ENCODE peak calls at places on chromosomes 6 and 20, in eight cellular contexts. One of them, this sample, is unnamed.

GRCh38 chr20:5835870-5836269 is 85.7 kb downstream of the SHLD1 start:
- DNase-seq in AG09319: no peak
- DNase-seq in dorsolateral prefrontal cortex: no peak
- DNase-seq in heart left ventricle: no peak
- DNase-seq in progenitor cell of endocrine pancreas: no peak
- DNase-seq in RWPE1: no peak
- DNase-seq in Calu3: no peak
- DNase-seq in B cell: no peak
- DNase-seq in this sample: no peak

GRCh38 chr20:7171911-7172310 is 404.4 kb downstream of the BMP2 start:
- DNase-seq in AG09319: no peak
- DNase-seq in dorsolateral prefrontal cortex: no peak
- DNase-seq in heart left ventricle: no peak
- DNase-seq in progenitor cell of endocrine pancreas: no peak
- DNase-seq in RWPE1: no peak
- DNase-seq in Calu3: no peak
- DNase-seq in B cell: no peak
- DNase-seq in this sample: no peak

GRCh38 chr20:32961956-32962517 is 42.2 kb downstream of the SUN5 start:
- DNase-seq in AG09319: no peak
- DNase-seq in dorsolateral prefrontal cortex: no peak
- DNase-seq in heart left ventricle: no peak
- DNase-seq in progenitor cell of endocrine pancreas: no peak
- DNase-seq in RWPE1: no peak
- DNase-seq in Calu3: no peak
- DNase-seq in B cell: no peak
- DNase-seq in this sample: peak; percentile 12

GRCh38 chr20:37901667-37902503 is 1.0 kb upstream of the VSTM2L start:
- DNase-seq in AG09319: peak; percentile 31
- DNase-seq in dorsolateral prefrontal cortex: peak; percentile 65
- DNase-seq in heart left ventricle: peak; percentile 49
- DNase-seq in progenitor cell of endocrine pancreas: peak; percentile 33
- DNase-seq in RWPE1: peak; percentile 85
- DNase-seq in Calu3: peak; percentile 62
- DNase-seq in B cell: peak; percentile 42
- DNase-seq in this sample: peak; percentile 87

GRCh38 chr6:85810558-85810957 is 167.9 kb upstream of the SYNCRIP start:
- DNase-seq in AG09319: no peak
- DNase-seq in dorsolateral prefrontal cortex: no peak
- DNase-seq in heart left ventricle: no peak
- DNase-seq in progenitor cell of endocrine pancreas: no peak
- DNase-seq in RWPE1: no peak
- DNase-seq in Calu3: no peak
- DNase-seq in B cell: no peak
- DNase-seq in this sample: no peak

GRCh38 chr20:38109657-38110524 is 55.2 kb downstream of the TGM2 start:
- DNase-seq in AG09319: peak; percentile 98
- DNase-seq in dorsolateral prefrontal cortex: no peak
- DNase-seq in heart left ventricle: peak; percentile 92
- DNase-seq in progenitor cell of endocrine pancreas: no peak
- DNase-seq in RWPE1: peak; percentile 98
- DNase-seq in Calu3: peak; percentile 54
- DNase-seq in B cell: no peak
- DNase-seq in this sample: no peak

GRCh38 chr6:16684195-16684689 is 77.0 kb downstream of the ATXN1 start:
- DNase-seq in AG09319: no peak
- DNase-seq in dorsolateral prefrontal cortex: no peak
- DNase-seq in heart left ventricle: no peak
- DNase-seq in progenitor cell of endocrine pancreas: no peak
- DNase-seq in RWPE1: no peak
- DNase-seq in Calu3: no peak
- DNase-seq in B cell: peak; percentile 15
- DNase-seq in this sample: no peak

GRCh38 chr6:17207281-17207680 is 73.9 kb upstream of the RBM24 start:
- DNase-seq in AG09319: no peak
- DNase-seq in dorsolateral prefrontal cortex: no peak
- DNase-seq in heart left ventricle: no peak
- DNase-seq in progenitor cell of endocrine pancreas: no peak
- DNase-seq in RWPE1: no peak
- DNase-seq in Calu3: no peak
- DNase-seq in B cell: no peak
- DNase-seq in this sample: no peak

GRCh38 chr6:166952567-166953464 is 3.5 kb downstream of the RNASET2 start:
- DNase-seq in AG09319: no peak
- DNase-seq in dorsolateral prefrontal cortex: peak; percentile 35
- DNase-seq in heart left ventricle: no peak
- DNase-seq in progenitor cell of endocrine pancreas: no peak
- DNase-seq in RWPE1: no peak
- DNase-seq in Calu3: no peak
- DNase-seq in B cell: no peak
- DNase-seq in this sample: no peak

GRCh38 chr20:13212750-13213149 is 8.3 kb upstream of the ISM1 start:
- DNase-seq in AG09319: no peak
- DNase-seq in dorsolateral prefrontal cortex: no peak
- DNase-seq in heart left ventricle: no peak
- DNase-seq in progenitor cell of endocrine pancreas: no peak
- DNase-seq in RWPE1: no peak
- DNase-seq in Calu3: no peak
- DNase-seq in B cell: no peak
- DNase-seq in this sample: no peak

GRCh38 chr6:145882121-145882531 is 67.5 kb upstream of the FBXO30 start:
- DNase-seq in AG09319: no peak
- DNase-seq in dorsolateral prefrontal cortex: no peak
- DNase-seq in heart left ventricle: no peak
- DNase-seq in progenitor cell of endocrine pancreas: no peak
- DNase-seq in RWPE1: no peak
- DNase-seq in Calu3: no peak
- DNase-seq in B cell: no peak
- DNase-seq in this sample: no peak

GRCh38 chr20:41004561-41005360 is 23.9 kb upstream of the TOP1 start:
- DNase-seq in AG09319: no peak
- DNase-seq in dorsolateral prefrontal cortex: no peak
- DNase-seq in heart left ventricle: no peak
- DNase-seq in progenitor cell of endocrine pancreas: no peak
- DNase-seq in RWPE1: peak; percentile 69
- DNase-seq in Calu3: no peak
- DNase-seq in B cell: no peak
- DNase-seq in this sample: no peak

GRCh38 chr20:58306421-58307261 is 2.9 kb upstream of the RAB22A start:
- DNase-seq in AG09319: no peak
- DNase-seq in dorsolateral prefrontal cortex: no peak
- DNase-seq in heart left ventricle: no peak
- DNase-seq in progenitor cell of endocrine pancreas: no peak
- DNase-seq in RWPE1: peak; percentile 51
- DNase-seq in Calu3: peak; percentile 77
- DNase-seq in B cell: peak; percentile 96
- DNase-seq in this sample: peak; percentile 46

GRCh38 chr20:41180599-41181333 is 43.4 kb downstream of the PLCG1 start:
- DNase-seq in AG09319: no peak
- DNase-seq in dorsolateral prefrontal cortex: peak; percentile 7
- DNase-seq in heart left ventricle: no peak
- DNase-seq in progenitor cell of endocrine pancreas: peak; percentile 5
- DNase-seq in RWPE1: no peak
- DNase-seq in Calu3: no peak
- DNase-seq in B cell: no peak
- DNase-seq in this sample: no peak

GRCh38 chr6:24307881-24308280 is 50.0 kb downstream of the DCDC2 start:
- DNase-seq in AG09319: no peak
- DNase-seq in dorsolateral prefrontal cortex: no peak
- DNase-seq in heart left ventricle: no peak
- DNase-seq in progenitor cell of endocrine pancreas: no peak
- DNase-seq in RWPE1: no peak
- DNase-seq in Calu3: no peak
- DNase-seq in B cell: no peak
- DNase-seq in this sample: no peak

GRCh38 chr6:24313133-24313476 is 44.8 kb downstream of the DCDC2 start:
- DNase-seq in AG09319: no peak
- DNase-seq in dorsolateral prefrontal cortex: no peak
- DNase-seq in heart left ventricle: no peak
- DNase-seq in progenitor cell of endocrine pancreas: no peak
- DNase-seq in RWPE1: no peak
- DNase-seq in Calu3: no peak
- DNase-seq in B cell: no peak
- DNase-seq in this sample: no peak

DNA sequence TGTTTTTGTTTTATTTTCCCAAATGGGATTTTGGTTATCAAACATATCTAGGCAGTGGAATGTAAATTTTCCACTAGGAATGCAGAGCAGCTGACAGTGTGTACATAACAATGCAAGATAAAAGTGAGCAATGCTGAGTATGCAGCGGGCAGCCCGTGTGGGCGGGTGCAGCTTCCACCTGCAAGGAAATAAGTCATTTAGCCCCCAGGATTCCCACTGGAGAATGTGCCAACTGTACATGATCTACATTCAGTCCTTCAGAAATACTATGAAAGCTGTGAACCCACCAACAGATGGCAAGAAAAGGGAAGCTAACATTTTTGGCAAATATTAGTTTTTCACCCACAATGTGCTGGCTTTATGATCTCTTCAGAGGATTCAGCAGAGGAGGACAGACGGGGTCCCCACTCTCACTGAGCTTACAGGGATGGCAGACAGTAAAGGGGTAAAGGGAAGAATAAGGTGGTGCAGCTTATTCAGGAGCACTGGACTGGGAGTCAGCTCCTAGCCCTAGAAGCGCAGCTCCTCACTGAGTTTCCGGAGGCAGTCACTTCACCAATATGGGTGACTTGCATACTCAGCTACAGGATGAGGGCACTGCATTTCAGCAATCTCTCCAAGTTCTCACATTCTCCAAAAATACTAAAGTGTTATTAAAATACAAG is 44.2 kb downstream of the DCDC2 start:
- DNase-seq in AG09319: no peak
- DNase-seq in dorsolateral prefrontal cortex: no peak
- DNase-seq in heart left ventricle: no peak
- DNase-seq in progenitor cell of endocrine pancreas: no peak
- DNase-seq in RWPE1: peak; percentile 28
- DNase-seq in Calu3: peak; percentile 69
- DNase-seq in B cell: no peak
- DNase-seq in this sample: no peak
- TF ChIP-seq CTCF in AG09319: no peak
- TF ChIP-seq CTCF in dorsolateral prefrontal cortex: no peak
- TF ChIP-seq CTCF in heart left ventricle: no peak
- TF ChIP-seq CTCF in progenitor cell of endocrine pancreas: no peak
- TF ChIP-seq CTCF in RWPE1: no peak
- TF ChIP-seq CTCF in Calu3: no peak
- TF ChIP-seq CTCF in B cell: no peak
- TF ChIP-seq CTCF in this sample: no peak

GRCh38 chr20:46644733-46645132 is 6.5 kb downstream of the SLC13A3 start:
- DNase-seq in AG09319: no peak
- DNase-seq in dorsolateral prefrontal cortex: no peak
- DNase-seq in heart left ventricle: no peak
- DNase-seq in progenitor cell of endocrine pancreas: no peak
- DNase-seq in RWPE1: no peak
- DNase-seq in Calu3: no peak
- DNase-seq in B cell: no peak
- DNase-seq in this sample: no peak
- TF ChIP-seq CTCF in AG09319: no peak
- TF ChIP-seq CTCF in dorsolateral prefrontal cortex: no peak
- TF ChIP-seq CTCF in heart left ventricle: no peak
- TF ChIP-seq CTCF in progenitor cell of endocrine pancreas: no peak
- TF ChIP-seq CTCF in RWPE1: no peak
- TF ChIP-seq CTCF in Calu3: no peak
- TF ChIP-seq CTCF in B cell: no peak
- TF ChIP-seq CTCF in this sample: no peak

DNA sequence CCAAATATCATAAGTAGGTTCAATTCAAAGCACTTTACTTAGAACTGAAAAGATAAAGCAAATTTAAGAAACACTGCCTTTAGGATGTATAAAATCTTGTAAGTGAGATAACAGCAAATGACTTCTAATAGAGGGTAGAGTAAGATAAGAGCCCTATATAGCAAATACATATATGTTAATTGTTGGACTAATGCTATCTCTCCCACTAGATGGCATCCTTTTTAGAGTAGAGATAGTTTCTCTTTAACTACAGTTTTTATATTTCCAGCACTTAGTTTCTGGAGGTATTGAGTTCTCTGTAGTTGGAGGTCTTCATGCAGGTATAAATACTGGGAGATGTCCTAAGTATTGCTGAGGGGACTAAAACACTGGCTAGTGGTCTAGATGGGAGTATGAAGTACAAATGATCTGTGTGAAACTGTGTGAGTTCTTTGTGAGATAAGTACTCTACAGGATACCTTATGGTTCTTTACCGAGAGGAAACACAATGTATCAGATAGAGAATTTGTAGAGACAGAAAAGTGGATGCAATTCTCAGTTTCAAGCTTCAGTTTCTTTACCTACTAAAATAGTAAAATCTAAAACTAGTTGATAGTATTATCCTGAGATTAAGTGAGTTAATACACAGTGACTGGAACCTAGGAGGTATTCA is 399.3 kb downstream of the KHDRBS2 start:
- DNase-seq in AG09319: no peak
- DNase-seq in dorsolateral prefrontal cortex: no peak
- DNase-seq in heart left ventricle: no peak
- DNase-seq in progenitor cell of endocrine pancreas: no peak
- DNase-seq in RWPE1: no peak
- DNase-seq in Calu3: no peak
- DNase-seq in B cell: peak; percentile 26
- DNase-seq in this sample: no peak
- TF ChIP-seq CTCF in AG09319: no peak
- TF ChIP-seq CTCF in dorsolateral prefrontal cortex: peak; percentile 17
- TF ChIP-seq CTCF in heart left ventricle: no peak
- TF ChIP-seq CTCF in progenitor cell of endocrine pancreas: peak; percentile 26
- TF ChIP-seq CTCF in RWPE1: peak; percentile 29
- TF ChIP-seq CTCF in Calu3: no peak
- TF ChIP-seq CTCF in B cell: peak; percentile 37
- TF ChIP-seq CTCF in this sample: no peak

GRCh38 chr6:108114861-108115597 is 40.5 kb upstream of the OSTM1 start:
- DNase-seq in AG09319: peak; percentile 19
- DNase-seq in dorsolateral prefrontal cortex: no peak
- DNase-seq in heart left ventricle: peak; percentile 59
- DNase-seq in progenitor cell of endocrine pancreas: peak; percentile 32
- DNase-seq in RWPE1: no peak
- DNase-seq in Calu3: peak; percentile 54
- DNase-seq in B cell: peak; percentile 63
- DNase-seq in this sample: peak; percentile 45
- TF ChIP-seq CTCF in AG09319: peak; percentile 5
- TF ChIP-seq CTCF in dorsolateral prefrontal cortex: no peak
- TF ChIP-seq CTCF in heart left ventricle: no peak
- TF ChIP-seq CTCF in progenitor cell of endocrine pancreas: peak; percentile 39
- TF ChIP-seq CTCF in RWPE1: no peak
- TF ChIP-seq CTCF in Calu3: peak; percentile 29
- TF ChIP-seq CTCF in B cell: no peak
- TF ChIP-seq CTCF in this sample: no peak

This sample was measured in GM13976.